ENCODE peak calls at places on chromosome 10, in seven cellular contexts. T is GM20000, I is neural progenitor cell, J is GM12865, S is retinal pigment epithelial cell, Q is astrocyte, L is fibroblast of pulmonary artery. W is an unnamed sample.

GRCh38 chr10:79130846-79131245 is 62.1 kb downstream of the ZMIZ1 start:
- DNase-seq in T (no peak), I (peak), J (no peak), S (no peak), Q (no peak), L (no peak), W (no peak)

GRCh38 chr10:4141471-4141870 is 356.5 kb upstream of the KLF6 start:
- DNase-seq in T (no peak), I (peak), J (peak), S (no peak), Q (peak), L (peak), W (no peak)

GRCh38 chr10:114163062-114163861 is 10.7 kb downstream of the CCDC186 start:
- DNase-seq in T (no peak), I (no peak), J (no peak), S (peak), Q (peak), L (peak), W (no peak)

GRCh38 chr10:113866551-113867394 is 12.3 kb downstream of the NHLRC2 start:
- DNase-seq in T (no peak), I (no peak), J (no peak), S (no peak), Q (no peak), L (peak), W (no peak)

GRCh38 chr10:26486985-26487850 is 49.1 kb downstream of the APBB1IP start:
- DNase-seq in T (peak), I (no peak), J (peak), S (peak), Q (peak), L (peak), W (no peak)

GRCh38 chr10:69375307-69376151 is 41.2 kb downstream of the TACR2 start:
- DNase-seq in T (no peak), I (peak), J (no peak), S (no peak), Q (no peak), L (peak), W (no peak)

GRCh38 chr10:79926037-79926436 is 22.9 kb downstream of the SFTPD start:
- DNase-seq in T (no peak), I (no peak), J (no peak), S (no peak), Q (no peak), L (no peak), W (no peak)

GRCh38 chr10:29239569-29240472 is 49.0 kb upstream of the LYZL1 start:
- DNase-seq in T (peak), I (peak), J (peak), S (no peak), Q (no peak), L (peak), W (no peak)

GRCh38 chr10:132384618-132385510 is 12.1 kb upstream of the PWWP2B start:
- DNase-seq in T (no peak), I (no peak), J (no peak), S (no peak), Q (no peak), L (no peak), W (no peak)

GRCh38 chr10:12510566-12510965 is 161.2 kb downstream of the CAMK1D start:
- DNase-seq in T (no peak), I (no peak), J (no peak), S (no peak), Q (peak), L (no peak), W (no peak)

GRCh38 chr10:16116404-16117304 is 256.3 kb upstream of the MINDY3 start:
- DNase-seq in T (peak), I (peak), J (peak), S (no peak), Q (no peak), L (peak), W (no peak)
- TF ChIP-seq CTCF in T (peak), I (peak), J (peak), S (peak), Q (peak), L (peak), W (no peak)

DNA sequence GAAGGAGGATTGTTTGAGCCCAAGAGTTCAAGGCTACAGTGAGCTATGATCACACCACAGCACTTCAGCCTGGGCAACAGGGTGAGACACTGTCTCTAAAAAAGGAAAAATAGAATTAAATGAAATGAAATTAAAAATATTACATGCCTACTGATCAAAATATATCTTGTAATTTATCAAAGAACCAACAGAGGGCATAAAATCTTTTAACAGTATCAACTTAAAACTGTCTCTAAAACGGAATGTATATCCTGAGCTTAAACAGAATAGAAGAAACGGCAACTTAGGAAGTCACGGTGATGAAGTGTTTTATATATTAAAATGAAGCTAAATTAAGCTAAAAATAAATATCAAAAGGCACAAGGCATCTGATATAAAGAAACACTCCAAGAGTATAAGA is 78.8 kb downstream of the MTPAP start:
- DNase-seq in T (no peak), I (no peak), J (no peak), S (no peak), Q (no peak), L (peak), W (no peak)
- TF ChIP-seq CTCF in T (no peak), I (peak), J (no peak), S (peak), Q (peak), L (peak), W (no peak)

GRCh38 chr10:6918305-6918704 is 338.2 kb upstream of the PRKCQ start:
- DNase-seq in T (peak), I (peak), J (peak), S (no peak), Q (no peak), L (no peak), W (peak)
- TF ChIP-seq CTCF in T (peak), I (peak), J (peak), S (peak), Q (peak), L (peak), W (no peak)

GRCh38 chr10:84743483-84743882 is 415.1 kb downstream of the CCSER2 start:
- DNase-seq in T (no peak), I (no peak), J (peak), S (no peak), Q (no peak), L (peak), W (no peak)
- TF ChIP-seq CTCF in T (no peak), I (peak), J (peak), S (peak), Q (peak), L (peak), W (no peak)

DNA sequence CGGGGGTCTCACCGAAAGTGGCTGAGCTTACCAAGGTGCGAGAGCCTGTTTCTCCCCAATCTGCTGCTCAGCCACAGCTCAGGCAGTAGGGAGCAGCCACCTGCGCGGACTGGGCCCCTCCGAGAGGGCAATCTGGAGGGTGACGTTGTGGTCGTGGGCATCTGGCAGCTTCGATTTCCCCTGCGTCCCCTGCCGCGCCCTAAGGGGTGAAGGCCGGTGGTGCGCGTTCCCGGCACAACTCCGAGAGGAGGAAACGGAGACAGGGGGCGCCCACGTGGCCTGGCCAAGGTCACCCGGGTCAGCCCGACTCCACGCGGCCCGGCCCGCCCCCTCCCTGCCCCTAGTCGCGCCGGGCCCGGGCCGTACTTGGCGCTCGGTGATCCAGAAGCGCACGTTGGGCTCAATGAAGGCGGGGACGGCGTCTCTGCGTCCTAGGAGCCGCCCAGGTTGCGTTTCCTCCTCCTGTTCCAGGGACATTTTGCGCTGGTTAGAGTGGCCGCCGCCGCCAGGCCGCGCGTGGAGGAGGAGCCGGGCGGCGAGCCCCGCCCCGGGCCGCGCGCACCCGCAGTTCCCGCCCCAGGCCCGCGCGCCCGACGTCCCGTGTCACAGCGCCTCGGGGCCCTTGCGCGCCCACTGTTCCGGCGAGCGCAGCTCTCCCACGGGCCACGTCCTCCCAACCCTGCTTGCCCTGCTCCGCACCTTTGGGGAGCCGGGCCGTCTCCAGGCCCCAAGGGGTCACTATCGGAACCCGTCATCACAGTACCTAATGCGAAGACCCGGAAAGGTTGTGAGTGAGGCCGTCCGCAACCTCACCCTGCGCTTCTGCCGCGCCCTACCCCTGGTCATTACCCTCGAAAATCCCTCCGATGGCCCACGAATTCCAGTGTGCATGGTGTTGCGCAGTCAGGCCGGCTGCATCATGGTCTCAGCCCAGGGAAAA is at the start of gene SFXN4:
- DNase-seq in T (peak), I (peak), J (peak), S (no peak), Q (peak), L (peak), W (peak)
- TF ChIP-seq CTCF in T (no peak), I (no peak), J (no peak), S (no peak), Q (no peak), L (no peak), W (no peak)